ENCODE peak calls at places on chromosome 5, in five cellular contexts. One of them, this sample, is unnamed. For H3K4me1 and H3K36me3, the result is how much of the 10 kb centered on the place peaks cover.

GRCh38 chr5:91293131-91293530 is 90.0 kb downstream of the ARRDC3 start:
- DNase-seq in neural progenitor cell: peak
- DNase-seq in fibroblast of lung: peak
- DNase-seq in mesendoderm: peak
- DNase-seq in mammary epithelial cell: no peak
- DNase-seq in this sample: peak

GRCh38 chr5:66171349-66172344 is 27.5 kb downstream of the SREK1 start:
- DNase-seq in neural progenitor cell: peak
- DNase-seq in fibroblast of lung: peak
- DNase-seq in mesendoderm: peak
- DNase-seq in mammary epithelial cell: peak
- DNase-seq in this sample: no peak

GRCh38 chr5:162699361-162699760 is 631.8 kb downstream of the GABRG2 start:
- DNase-seq in neural progenitor cell: no peak
- DNase-seq in fibroblast of lung: no peak
- DNase-seq in mesendoderm: no peak
- DNase-seq in mammary epithelial cell: no peak
- DNase-seq in this sample: no peak

GRCh38 chr5:152221721-152222629 is 183.1 kb downstream of the NMUR2 start:
- DNase-seq in neural progenitor cell: no peak
- DNase-seq in fibroblast of lung: no peak
- DNase-seq in mesendoderm: no peak
- DNase-seq in mammary epithelial cell: no peak
- DNase-seq in this sample: no peak

GRCh38 chr5:55601209-55601618 is 66.5 kb upstream of the PLPP1 start:
- DNase-seq in neural progenitor cell: peak
- DNase-seq in fibroblast of lung: peak
- DNase-seq in mesendoderm: peak
- DNase-seq in mammary epithelial cell: no peak
- DNase-seq in this sample: no peak

GRCh38 chr5:140341591-140341990 is 4.8 kb downstream of the HBEGF start:
- DNase-seq in neural progenitor cell: no peak
- DNase-seq in fibroblast of lung: peak
- DNase-seq in mesendoderm: no peak
- DNase-seq in mammary epithelial cell: peak
- DNase-seq in this sample: no peak

GRCh38 chr5:110262754-110263153 is 463.7 kb downstream of the TMEM232 start:
- DNase-seq in neural progenitor cell: no peak
- DNase-seq in fibroblast of lung: peak
- DNase-seq in mesendoderm: no peak
- DNase-seq in mammary epithelial cell: no peak
- DNase-seq in this sample: no peak

GRCh38 chr5:14588145-14588544 is 6.6 kb downstream of the OTULINL start:
- DNase-seq in neural progenitor cell: no peak
- DNase-seq in fibroblast of lung: no peak
- DNase-seq in mesendoderm: no peak
- DNase-seq in mammary epithelial cell: no peak
- DNase-seq in this sample: no peak

GRCh38 chr5:135193213-135194125 is 159.4 kb upstream of the PITX1 start:
- DNase-seq in neural progenitor cell: no peak
- DNase-seq in fibroblast of lung: peak
- DNase-seq in mesendoderm: peak
- DNase-seq in mammary epithelial cell: peak
- DNase-seq in this sample: no peak

GRCh38 chr5:177302354-177303110 is 987 bp downstream of the RAB24 start:
- DNase-seq in neural progenitor cell: peak
- DNase-seq in fibroblast of lung: peak
- DNase-seq in mesendoderm: peak
- DNase-seq in mammary epithelial cell: no peak
- DNase-seq in this sample: no peak
- H3K4me1 ChIP-seq in neural progenitor cell: under half
- H3K4me1 ChIP-seq in fibroblast of lung: under half
- H3K4me1 ChIP-seq in mesendoderm: under half
- H3K4me1 ChIP-seq in mammary epithelial cell: under half
- H3K4me1 ChIP-seq in this sample: under half

DNA sequence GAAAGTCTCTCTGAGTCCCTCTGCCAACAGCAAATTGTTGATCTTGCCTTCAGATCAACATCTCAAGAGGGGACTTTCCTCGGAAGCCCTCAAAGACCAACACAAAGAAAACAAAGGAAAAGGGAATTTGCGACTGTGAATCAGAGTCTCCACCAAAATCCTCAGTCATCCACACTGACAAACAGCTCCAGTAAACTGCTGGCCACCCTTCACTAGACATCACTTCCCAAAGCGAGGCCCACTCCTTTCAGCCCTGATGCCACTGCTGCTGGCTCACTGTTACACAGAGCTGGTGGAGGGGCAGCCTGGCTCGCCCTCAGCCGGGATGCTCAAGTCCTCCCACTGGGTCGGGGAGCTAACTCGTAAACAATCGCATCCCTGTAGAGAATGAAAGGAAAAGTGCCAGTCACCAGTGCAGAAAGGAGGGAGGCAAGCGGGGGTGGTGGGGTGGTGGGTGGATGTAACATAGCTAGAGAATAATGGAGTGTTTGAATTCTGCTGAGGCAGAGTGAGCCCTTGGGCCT is 1.3 kb downstream of the FGF1 start:
- DNase-seq in neural progenitor cell: peak
- DNase-seq in fibroblast of lung: peak
- DNase-seq in mesendoderm: peak
- DNase-seq in mammary epithelial cell: peak
- DNase-seq in this sample: no peak
- H3K9ac ChIP-seq in neural progenitor cell: no peak
- H3K9ac ChIP-seq in fibroblast of lung: no peak
- H3K9ac ChIP-seq in mesendoderm: no peak
- H3K9ac ChIP-seq in mammary epithelial cell: peak
- H3K9ac ChIP-seq in this sample: no peak

DNA sequence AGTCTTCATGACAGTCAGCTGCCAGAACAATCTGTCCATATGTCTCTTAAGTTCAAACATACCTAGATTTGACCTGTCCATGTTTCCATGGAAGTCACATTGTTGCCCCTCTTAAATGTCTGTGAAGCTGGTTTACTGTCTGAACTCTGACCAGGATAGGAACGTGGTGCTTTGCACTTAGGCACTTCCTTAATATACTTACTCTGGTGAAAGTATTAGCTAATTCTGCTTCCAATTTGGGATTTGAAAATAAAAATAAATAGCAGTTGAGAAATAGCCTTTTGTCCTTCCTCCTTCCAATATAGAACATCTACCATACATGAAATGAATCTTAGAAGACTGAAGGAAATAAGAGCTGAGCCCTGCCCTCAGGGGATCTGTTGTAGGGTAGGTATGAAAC is 524.5 kb upstream of the CLINT1 start:
- DNase-seq in neural progenitor cell: no peak
- DNase-seq in fibroblast of lung: no peak
- DNase-seq in mesendoderm: no peak
- DNase-seq in mammary epithelial cell: no peak
- DNase-seq in this sample: no peak
- H3K36me3 ChIP-seq in neural progenitor cell: under half
- H3K36me3 ChIP-seq in fibroblast of lung: under half
- H3K36me3 ChIP-seq in mesendoderm: under half
- H3K36me3 ChIP-seq in mammary epithelial cell: under half
- H3K36me3 ChIP-seq in this sample: under half

GRCh38 chr5:31913796-31914188 is 260.3 kb downstream of the GOLPH3 start:
- DNase-seq in neural progenitor cell: no peak
- DNase-seq in fibroblast of lung: no peak
- DNase-seq in mesendoderm: no peak
- DNase-seq in mammary epithelial cell: no peak
- DNase-seq in this sample: no peak
- H3K4me1 ChIP-seq in neural progenitor cell: under half
- H3K4me1 ChIP-seq in fibroblast of lung: under half
- H3K4me1 ChIP-seq in mesendoderm: under half
- H3K4me1 ChIP-seq in mammary epithelial cell: under half
- H3K4me1 ChIP-seq in this sample: under half

DNA sequence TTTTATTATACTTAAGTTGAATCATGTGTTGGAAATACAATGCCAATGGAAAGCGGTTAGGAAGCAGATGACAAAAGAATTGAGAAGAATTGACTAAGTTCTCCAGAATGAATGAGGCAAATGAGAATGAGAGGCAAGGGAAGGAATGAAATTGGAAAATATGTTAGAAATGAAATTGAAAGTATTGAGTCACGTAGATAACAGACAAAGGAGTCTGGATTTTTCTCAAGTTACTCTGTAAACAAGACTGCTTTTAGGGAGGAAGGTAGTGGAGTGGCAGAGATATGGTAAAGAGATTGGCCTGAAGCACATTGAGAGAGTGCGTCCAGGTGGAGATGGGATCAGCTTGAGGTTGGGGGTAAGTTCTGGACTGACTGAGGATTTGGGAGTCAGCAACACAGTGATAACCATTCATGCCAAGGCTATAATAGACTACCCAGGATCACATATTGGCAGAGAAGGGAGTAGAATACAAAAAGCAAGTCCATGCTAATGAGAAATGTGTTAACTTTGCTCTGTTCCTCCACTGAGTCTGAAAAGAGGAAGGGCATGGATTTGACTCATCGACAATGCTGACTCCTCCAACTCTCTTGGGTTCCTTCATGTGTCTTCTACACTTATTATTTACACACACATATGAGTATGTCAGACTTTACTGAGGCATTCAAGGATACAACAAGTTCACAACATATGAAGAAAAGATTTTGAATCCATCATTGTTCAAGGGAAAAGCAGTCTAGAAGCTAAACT is 814.2 kb upstream of the ZNF608 start:
- DNase-seq in neural progenitor cell: no peak
- DNase-seq in fibroblast of lung: peak
- DNase-seq in mesendoderm: no peak
- DNase-seq in mammary epithelial cell: no peak
- DNase-seq in this sample: no peak
- H3K9ac ChIP-seq in neural progenitor cell: no peak
- H3K9ac ChIP-seq in fibroblast of lung: no peak
- H3K9ac ChIP-seq in mesendoderm: no peak
- H3K9ac ChIP-seq in mammary epithelial cell: no peak
- H3K9ac ChIP-seq in this sample: no peak

GRCh38 chr5:144594919-144595318 is 424.2 kb downstream of the KCTD16 start:
- DNase-seq in neural progenitor cell: no peak
- DNase-seq in fibroblast of lung: no peak
- DNase-seq in mesendoderm: no peak
- DNase-seq in mammary epithelial cell: no peak
- DNase-seq in this sample: no peak

GRCh38 chr5:144598451-144599068 is 427.9 kb downstream of the KCTD16 start:
- DNase-seq in neural progenitor cell: peak
- DNase-seq in fibroblast of lung: no peak
- DNase-seq in mesendoderm: peak
- DNase-seq in mammary epithelial cell: no peak
- DNase-seq in this sample: no peak

DNA sequence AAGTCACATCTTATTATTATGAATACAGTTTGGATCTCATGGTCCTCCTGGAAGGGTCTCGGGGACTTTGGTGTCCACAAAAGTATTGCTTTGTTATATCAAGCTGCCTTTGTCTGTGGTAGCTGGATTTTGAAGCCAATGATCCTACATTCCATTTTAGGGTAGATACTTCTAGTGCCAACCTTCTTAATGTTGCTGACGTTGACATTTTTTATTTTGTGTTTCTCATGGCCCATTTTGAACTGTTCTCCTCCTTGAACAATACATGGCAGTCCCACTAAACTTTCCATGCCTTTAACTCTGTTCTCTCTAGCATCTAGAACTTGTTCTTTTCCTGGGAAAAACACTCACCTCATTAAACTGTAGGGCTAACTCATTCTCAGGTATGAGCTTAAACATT is 425.8 kb downstream of the KCTD16 start:
- DNase-seq in neural progenitor cell: no peak
- DNase-seq in fibroblast of lung: no peak
- DNase-seq in mesendoderm: no peak
- DNase-seq in mammary epithelial cell: no peak
- DNase-seq in this sample: no peak
- H3K36me3 ChIP-seq in neural progenitor cell: under half
- H3K36me3 ChIP-seq in fibroblast of lung: under half
- H3K36me3 ChIP-seq in mesendoderm: under half
- H3K36me3 ChIP-seq in mammary epithelial cell: under half
- H3K36me3 ChIP-seq in this sample: under half

GRCh38 chr5:141613344-141613743 is 5.5 kb downstream of the DIAPH1 start:
- DNase-seq in neural progenitor cell: no peak
- DNase-seq in fibroblast of lung: no peak
- DNase-seq in mesendoderm: peak
- DNase-seq in mammary epithelial cell: no peak
- DNase-seq in this sample: no peak

GRCh38 chr5:141608557-141608956 is 10.2 kb downstream of the DIAPH1 start:
- DNase-seq in neural progenitor cell: no peak
- DNase-seq in fibroblast of lung: no peak
- DNase-seq in mesendoderm: no peak
- DNase-seq in mammary epithelial cell: no peak
- DNase-seq in this sample: no peak

GRCh38 chr5:141608046-141608445 is 10.8 kb downstream of the DIAPH1 start:
- DNase-seq in neural progenitor cell: no peak
- DNase-seq in fibroblast of lung: no peak
- DNase-seq in mesendoderm: no peak
- DNase-seq in mammary epithelial cell: no peak
- DNase-seq in this sample: no peak

GRCh38 chr5:141609044-141609443 is 9.8 kb downstream of the DIAPH1 start:
- DNase-seq in neural progenitor cell: no peak
- DNase-seq in fibroblast of lung: no peak
- DNase-seq in mesendoderm: no peak
- DNase-seq in mammary epithelial cell: no peak
- DNase-seq in this sample: no peak

DNA sequence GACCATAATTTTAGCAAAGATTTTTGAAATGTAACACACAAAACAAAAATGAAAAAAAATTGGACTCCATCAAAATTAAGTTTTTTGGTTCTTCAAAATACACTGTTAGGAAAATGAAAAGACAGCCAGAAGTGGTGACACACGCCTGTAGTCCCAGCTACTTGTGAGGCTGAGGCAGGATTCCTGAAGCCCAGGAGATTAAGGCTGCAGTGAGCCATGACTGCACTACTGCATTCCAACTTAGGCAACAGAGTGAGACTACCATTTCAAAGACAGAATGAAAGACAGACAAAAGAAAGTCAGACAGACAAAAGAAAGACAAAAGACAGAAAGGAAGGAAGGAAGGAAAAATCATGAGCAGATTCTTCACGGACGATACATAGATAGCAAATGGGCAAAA is 7.5 kb downstream of the DIAPH1 start:
- DNase-seq in neural progenitor cell: peak
- DNase-seq in fibroblast of lung: no peak
- DNase-seq in mesendoderm: peak
- DNase-seq in mammary epithelial cell: no peak
- DNase-seq in this sample: no peak
- H3K4me1 ChIP-seq in neural progenitor cell: under half
- H3K4me1 ChIP-seq in fibroblast of lung: under half
- H3K4me1 ChIP-seq in mesendoderm: under half
- H3K4me1 ChIP-seq in mammary epithelial cell: under half
- H3K4me1 ChIP-seq in this sample: under half

GRCh38 chr5:34487202-34487879 is 168.8 kb upstream of the RAI14 start:
- DNase-seq in neural progenitor cell: no peak
- DNase-seq in fibroblast of lung: peak
- DNase-seq in mesendoderm: no peak
- DNase-seq in mammary epithelial cell: peak
- DNase-seq in this sample: no peak

GRCh38 chr5:34488984-34489383 is 167.1 kb upstream of the RAI14 start:
- DNase-seq in neural progenitor cell: no peak
- DNase-seq in fibroblast of lung: no peak
- DNase-seq in mesendoderm: no peak
- DNase-seq in mammary epithelial cell: no peak
- DNase-seq in this sample: no peak

GRCh38 chr5:34486808-34487201 is 169.3 kb upstream of the RAI14 start:
- DNase-seq in neural progenitor cell: no peak
- DNase-seq in fibroblast of lung: no peak
- DNase-seq in mesendoderm: no peak
- DNase-seq in mammary epithelial cell: no peak
- DNase-seq in this sample: no peak

GRCh38 chr5:34486160-34486765 is 169.9 kb upstream of the RAI14 start:
- DNase-seq in neural progenitor cell: peak
- DNase-seq in fibroblast of lung: peak
- DNase-seq in mesendoderm: peak
- DNase-seq in mammary epithelial cell: peak
- DNase-seq in this sample: peak

GRCh38 chr5:34487956-34488355 is 168.2 kb upstream of the RAI14 start:
- DNase-seq in neural progenitor cell: no peak
- DNase-seq in fibroblast of lung: no peak
- DNase-seq in mesendoderm: no peak
- DNase-seq in mammary epithelial cell: no peak
- DNase-seq in this sample: no peak
- H3K9ac ChIP-seq in neural progenitor cell: no peak
- H3K9ac ChIP-seq in fibroblast of lung: no peak
- H3K9ac ChIP-seq in mesendoderm: no peak
- H3K9ac ChIP-seq in mammary epithelial cell: no peak
- H3K9ac ChIP-seq in this sample: no peak

This sample was measured in NT2/D1.